ENCODE peak calls at places on chromosome 10, in seven cellular contexts. N is PC-3, I is endothelial cell, K is neural progenitor cell, H is astrocyte of the spinal cord, R is brain microvascular endothelial cell, D is dorsolateral prefrontal cortex. T is an unnamed sample.

GRCh38 chr10:4307784-4308364 is 518.1 kb upstream of the AKR1E2 start:
- DNase-seq in N (no peak), I (no peak), K (no peak), H (no peak), R (no peak), D (no peak), T (no peak)

GRCh38 chr10:88108115-88108610 is 244.7 kb downstream of the PTEN start:
- DNase-seq in N (no peak), I (no peak), K (no peak), H (no peak), R (no peak), D (no peak), T (no peak)

GRCh38 chr10:70458329-70459060 is 17.0 kb upstream of the NODAL start:
- DNase-seq in N (peak; percentile 89), I (peak; percentile 49), K (peak; percentile 72), H (peak; percentile 78), R (peak; percentile 71), D (peak; percentile 43), T (peak; percentile 25)

GRCh38 chr10:101569838-101570763 is 18.0 kb downstream of the POLL start:
- DNase-seq in N (peak; percentile 59), I (peak; percentile 86), K (peak; percentile 89), H (peak; percentile 67), R (peak; percentile 40), D (peak; percentile 80), T (peak; percentile 86)

GRCh38 chr10:30781571-30782542 is 152.3 kb upstream of the LYZL2 start:
- DNase-seq in N (no peak), I (no peak), K (peak; percentile 42), H (no peak), R (no peak), D (peak; percentile 94), T (no peak)

GRCh38 chr10:103854687-103855423 is 521 bp downstream of the SH3PXD2A start:
- DNase-seq in N (no peak), I (peak; percentile 47), K (peak; percentile 63), H (peak; percentile 32), R (no peak), D (peak; percentile 41), T (no peak)

GRCh38 chr10:117987242-117987909 is 59.4 kb downstream of the RAB11FIP2 start:
- DNase-seq in N (peak; percentile 29), I (no peak), K (no peak), H (no peak), R (no peak), D (no peak), T (no peak)

GRCh38 chr10:78981257-78981969 is 87.4 kb upstream of the ZMIZ1 start:
- DNase-seq in N (no peak), I (no peak), K (no peak), H (no peak), R (no peak), D (no peak), T (no peak)

GRCh38 chr10:58180633-58181032 is 87.1 kb downstream of the IPMK start:
- DNase-seq in N (peak; percentile 28), I (no peak), K (no peak), H (no peak), R (peak; percentile 20), D (no peak), T (no peak)

GRCh38 chr10:132640326-132641125 is 102.9 kb downstream of the INPP5A start:
- DNase-seq in N (no peak), I (no peak), K (no peak), H (no peak), R (no peak), D (peak; percentile 17), T (no peak)

GRCh38 chr10:132636358-132636757 is 98.8 kb downstream of the INPP5A start:
- DNase-seq in N (no peak), I (no peak), K (no peak), H (no peak), R (no peak), D (peak; percentile 18), T (no peak)

GRCh38 chr10:132639470-132639869 is 101.9 kb downstream of the INPP5A start:
- DNase-seq in N (no peak), I (no peak), K (no peak), H (no peak), R (no peak), D (peak; percentile 23), T (no peak)

GRCh38 chr10:132637477-132638129 is 100.0 kb downstream of the INPP5A start:
- DNase-seq in N (peak; percentile 76), I (peak; percentile 37), K (peak; percentile 51), H (peak; percentile 68), R (peak; percentile 47), D (peak; percentile 39), T (no peak)

GRCh38 chr10:132638130-132638515 is 100.5 kb downstream of the INPP5A start:
- DNase-seq in N (no peak), I (no peak), K (no peak), H (no peak), R (no peak), D (peak; percentile 53), T (no peak)
- TF ChIP-seq CTCF in N (no peak), I (no peak), K (no peak), H (no peak), R (no peak), D (no peak), T (no peak)

DNA sequence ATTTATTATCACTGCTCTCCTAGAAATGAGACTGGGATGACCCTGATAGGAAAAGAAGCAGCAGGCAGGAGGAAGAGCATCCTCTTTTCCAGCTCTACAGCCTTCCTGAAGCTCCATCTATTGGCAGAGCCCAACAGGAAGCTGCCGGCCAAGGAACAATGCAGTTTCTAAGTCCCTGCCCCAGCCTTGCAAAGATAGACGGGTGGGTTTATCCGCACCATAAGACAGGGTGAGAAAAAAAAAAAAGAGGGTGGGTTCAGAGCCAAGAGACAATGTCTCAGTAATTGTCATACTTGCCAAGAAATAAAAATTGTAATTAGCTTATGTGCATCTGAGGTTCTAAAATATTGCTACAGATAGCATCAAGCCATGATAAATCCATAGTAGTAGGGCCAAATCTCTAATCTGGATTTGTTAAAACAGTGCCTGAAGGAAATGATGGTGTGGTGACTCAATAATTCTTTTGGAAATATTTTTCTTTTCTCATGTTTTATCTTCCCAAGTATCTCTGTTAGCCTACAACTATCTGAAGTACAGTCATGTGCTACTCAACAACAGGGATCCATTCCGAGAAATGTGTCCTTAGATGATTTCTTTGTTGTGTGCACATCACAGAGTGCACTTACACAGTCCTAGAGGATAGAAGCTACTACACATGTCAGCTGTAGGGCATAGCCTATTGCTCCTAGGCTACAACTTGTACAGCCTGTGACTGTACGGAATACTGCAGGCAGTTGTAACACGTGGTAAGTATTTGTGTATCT is 242.9 kb upstream of the CXCL12 start:
- DNase-seq in N (peak; percentile 82), I (no peak), K (no peak), H (peak; percentile 46), R (peak; percentile 38), D (no peak), T (no peak)
- TF ChIP-seq CTCF in N (no peak), I (no peak), K (no peak), H (no peak), R (no peak), D (no peak), T (no peak)

GRCh38 chr10:113986316-113986715 is 57.4 kb upstream of the ADRB1 start:
- DNase-seq in N (no peak), I (no peak), K (no peak), H (no peak), R (no peak), D (no peak), T (no peak)
- TF ChIP-seq CTCF in N (no peak), I (no peak), K (no peak), H (no peak), R (no peak), D (no peak), T (no peak)

GRCh38 chr10:113953505-113954272 is 90.0 kb upstream of the ADRB1 start:
- DNase-seq in N (no peak), I (no peak), K (no peak), H (no peak), R (no peak), D (no peak), T (no peak)
- TF ChIP-seq CTCF in N (no peak), I (no peak), K (peak; percentile 17), H (peak; percentile 25), R (peak; percentile 47), D (peak; percentile 17), T (peak; percentile 24)

GRCh38 chr10:28939352-28940157 is 262.2 kb downstream of the BAMBI start:
- DNase-seq in N (no peak), I (peak; percentile 78), K (peak; percentile 97), H (peak; percentile 72), R (peak; percentile 97), D (no peak), T (no peak)

GRCh38 chr10:28942012-28942411 is 264.7 kb downstream of the BAMBI start:
- DNase-seq in N (no peak), I (no peak), K (no peak), H (no peak), R (no peak), D (no peak), T (no peak)

GRCh38 chr10:28937959-28938358 is 260.6 kb downstream of the BAMBI start:
- DNase-seq in N (no peak), I (no peak), K (no peak), H (no peak), R (no peak), D (no peak), T (no peak)

GRCh38 chr10:28938745-28939144 is 261.4 kb downstream of the BAMBI start:
- DNase-seq in N (peak; percentile 41), I (no peak), K (no peak), H (peak; percentile 33), R (no peak), D (no peak), T (no peak)

GRCh38 chr10:28940158-28940888 is 263.0 kb downstream of the BAMBI start:
- DNase-seq in N (no peak), I (no peak), K (no peak), H (no peak), R (no peak), D (no peak), T (no peak)
- TF ChIP-seq CTCF in N (no peak), I (no peak), K (no peak), H (no peak), R (no peak), D (no peak), T (no peak)

GRCh38 chr10:24556746-24557742 is 166.6 kb downstream of the ARHGAP21 start:
- DNase-seq in N (peak; percentile 74), I (peak; percentile 36), K (peak; percentile 81), H (peak; percentile 79), R (peak; percentile 58), D (no peak), T (no peak)
- TF ChIP-seq CTCF in N (peak; percentile 63), I (peak; percentile 75), K (peak; percentile 85), H (peak; percentile 68), R (peak; percentile 81), D (peak; percentile 72), T (peak; percentile 58)

GRCh38 chr10:132101529-132101928 is 35.8 kb downstream of the JAKMIP3 start:
- DNase-seq in N (no peak), I (peak; percentile 4), K (no peak), H (no peak), R (no peak), D (peak; percentile 40), T (no peak)
- TF ChIP-seq CTCF in N (peak; percentile 27), I (no peak), K (peak; percentile 39), H (no peak), R (no peak), D (peak; percentile 61), T (no peak)

GRCh38 chr10:115580239-115580638 is 487.1 kb downstream of the ATRNL1 start:
- DNase-seq in N (no peak), I (no peak), K (no peak), H (no peak), R (no peak), D (no peak), T (no peak)
- TF ChIP-seq CTCF in N (no peak), I (peak; percentile 20), K (peak; percentile 12), H (no peak), R (no peak), D (no peak), T (no peak)

T was measured in natural killer cell.